ENCODE peak calls at places on chromosome 1, in eight cellular contexts. S is lower lobe of right lung; E is aorta; U is GM23248; X is heart left ventricle; W is CD8-positive, alpha-beta T cell; M is hepatocyte; I is Peyer's patch. N is an unnamed sample. For H3K9me3, the result is how much of the 10 kb centered on the place peaks cover.

GRCh38 chr1:21472861-21473260 is 32.9 kb downstream of the NBPF3 start:
- DNase-seq in S (no peak), E (no peak), U (no peak), X (no peak), W (no peak), M (no peak), I (no peak), N (no peak)

GRCh38 chr1:42165511-42166210 is 1.1 kb upstream of the GUCA2A start:
- DNase-seq in S (peak), E (peak), U (peak), X (peak), W (no peak), M (peak), I (no peak), N (no peak)

GRCh38 chr1:91730781-91731732 is 154.9 kb downstream of the TGFBR3 start:
- DNase-seq in S (peak), E (no peak), U (peak), X (peak), W (peak), M (peak), I (no peak), N (peak)

GRCh38 chr1:112698366-112699310 is 8.3 kb downstream of the RHOC start:
- DNase-seq in S (no peak), E (no peak), U (no peak), X (no peak), W (no peak), M (peak), I (no peak), N (no peak)

GRCh38 chr1:12438349-12438924 is 179.6 kb downstream of the DHRS3 start:
- DNase-seq in S (no peak), E (no peak), U (peak), X (no peak), W (peak), M (no peak), I (no peak), N (peak)

GRCh38 chr1:247487057-247487456 is 29.2 kb upstream of the OR2B11 start:
- DNase-seq in S (no peak), E (no peak), U (peak), X (no peak), W (no peak), M (peak), I (no peak), N (no peak)

GRCh38 chr1:173330149-173330951 is 123.2 kb upstream of the TNFSF4 start:
- DNase-seq in S (no peak), E (no peak), U (peak), X (peak), W (no peak), M (no peak), I (no peak), N (no peak)

GRCh38 chr1:109803901-109804331 is 40.2 kb upstream of the EPS8L3 start:
- DNase-seq in S (no peak), E (no peak), U (peak), X (no peak), W (no peak), M (no peak), I (no peak), N (no peak)

GRCh38 chr1:32540589-32540988 is 1.4 kb downstream of the ZBTB8A start:
- DNase-seq in S (no peak), E (no peak), U (peak), X (no peak), W (no peak), M (no peak), I (no peak), N (no peak)

GRCh38 chr1:31476891-31477846 is 64.2 kb downstream of the SERINC2 start:
- DNase-seq in S (no peak), E (no peak), U (peak), X (no peak), W (no peak), M (no peak), I (no peak), N (no peak)

GRCh38 chr1:233490488-233490887 is 123.4 kb upstream of the KCNK1 start:
- DNase-seq in S (no peak), E (no peak), U (no peak), X (no peak), W (no peak), M (no peak), I (no peak), N (no peak)

GRCh38 chr1:90721210-90722194 is 4.4 kb upstream of the BARHL2 start:
- DNase-seq in S (no peak), E (no peak), U (peak), X (no peak), W (no peak), M (peak), I (no peak), N (peak)

GRCh38 chr1:219206350-219206749 is 32.7 kb downstream of the LYPLAL1 start:
- DNase-seq in S (no peak), E (no peak), U (no peak), X (no peak), W (no peak), M (no peak), I (no peak), N (no peak)

GRCh38 chr1:233730809-233731208 is 116.9 kb downstream of the KCNK1 start:
- DNase-seq in S (no peak), E (no peak), U (no peak), X (no peak), W (no peak), M (no peak), I (no peak), N (no peak)

GRCh38 chr1:178341218-178341956 is 155.4 kb downstream of the CLEC20A start:
- DNase-seq in S (peak), E (peak), U (peak), X (peak), W (no peak), M (peak), I (no peak), N (no peak)

GRCh38 chr1:25067852-25068251 is 137.8 kb upstream of the RUNX3 start:
- DNase-seq in S (peak), E (no peak), U (no peak), X (no peak), W (no peak), M (no peak), I (no peak), N (no peak)

GRCh38 chr1:216670118-216670870 is 52.9 kb downstream of the ESRRG start:
- DNase-seq in S (no peak), E (no peak), U (peak), X (no peak), W (no peak), M (peak), I (no peak), N (no peak)

GRCh38 chr1:227532019-227532619 is 31.2 kb upstream of the ZNF678 start:
- DNase-seq in S (no peak), E (peak), U (no peak), X (no peak), W (no peak), M (no peak), I (no peak), N (no peak)
- H3K9me3 ChIP-seq in S (half or more), E (under half), U (under half), X (half or more), W (under half), M (half or more), I (under half), N (under half)

GRCh38 chr1:4755301-4756183 is 101.1 kb downstream of the AJAP1 start:
- DNase-seq in S (no peak), E (no peak), U (peak), X (no peak), W (no peak), M (peak), I (no peak), N (no peak)
- H3K9me3 ChIP-seq in S (under half), E (under half), U (under half), X (under half), W (under half), M (under half), I (under half), N (under half)

GRCh38 chr1:4062041-4062440 is 162.0 kb upstream of the C1orf174 start:
- DNase-seq in S (no peak), E (no peak), U (no peak), X (no peak), W (no peak), M (no peak), I (no peak), N (no peak)

GRCh38 chr1:4061521-4062031 is 161.5 kb upstream of the C1orf174 start:
- DNase-seq in S (no peak), E (no peak), U (no peak), X (no peak), W (no peak), M (no peak), I (no peak), N (no peak)

GRCh38 chr1:4059270-4059669 is 159.2 kb upstream of the C1orf174 start:
- DNase-seq in S (no peak), E (no peak), U (no peak), X (no peak), W (no peak), M (no peak), I (no peak), N (no peak)

GRCh38 chr1:4062560-4062959 is 162.5 kb upstream of the C1orf174 start:
- DNase-seq in S (no peak), E (no peak), U (no peak), X (no peak), W (no peak), M (no peak), I (no peak), N (no peak)

GRCh38 chr1:4060850-4061249 is 160.8 kb upstream of the C1orf174 start:
- DNase-seq in S (no peak), E (no peak), U (no peak), X (no peak), W (no peak), M (no peak), I (no peak), N (no peak)
- H3K9me3 ChIP-seq in S (under half), E (under half), U (under half), X (under half), W (under half), M (under half), I (under half), N (under half)

GRCh38 chr1:43671626-43672330 is 21.8 kb downstream of the KDM4A start:
- DNase-seq in S (no peak), E (no peak), U (peak), X (no peak), W (no peak), M (no peak), I (no peak), N (no peak)

GRCh38 chr1:43666608-43667007 is 16.7 kb downstream of the KDM4A start:
- DNase-seq in S (no peak), E (no peak), U (no peak), X (no peak), W (no peak), M (no peak), I (no peak), N (no peak)

GRCh38 chr1:43668956-43669355 is 19.0 kb downstream of the KDM4A start:
- DNase-seq in S (no peak), E (no peak), U (peak), X (no peak), W (no peak), M (no peak), I (no peak), N (no peak)

GRCh38 chr1:43671193-43671592 is 21.2 kb downstream of the KDM4A start:
- DNase-seq in S (no peak), E (no peak), U (peak), X (no peak), W (no peak), M (no peak), I (no peak), N (no peak)

GRCh38 chr1:43669878-43670277 is 19.9 kb downstream of the KDM4A start:
- DNase-seq in S (no peak), E (no peak), U (no peak), X (no peak), W (no peak), M (no peak), I (no peak), N (no peak)
- H3K9me3 ChIP-seq in S (under half), E (under half), U (under half), X (under half), W (under half), M (under half), I (under half), N (under half)

GRCh38 chr1:167611983-167612382 is 18.0 kb upstream of the RCSD1 start:
- DNase-seq in S (no peak), E (no peak), U (no peak), X (no peak), W (no peak), M (no peak), I (no peak), N (no peak)

GRCh38 chr1:167616521-167616920 is 13.5 kb upstream of the RCSD1 start:
- DNase-seq in S (no peak), E (no peak), U (no peak), X (no peak), W (no peak), M (no peak), I (no peak), N (no peak)

GRCh38 chr1:167614851-167615250 is 15.2 kb upstream of the RCSD1 start:
- DNase-seq in S (no peak), E (no peak), U (no peak), X (no peak), W (no peak), M (no peak), I (no peak), N (no peak)

GRCh38 chr1:167612583-167612982 is 17.4 kb upstream of the RCSD1 start:
- DNase-seq in S (no peak), E (no peak), U (no peak), X (no peak), W (no peak), M (no peak), I (no peak), N (no peak)

DNA sequence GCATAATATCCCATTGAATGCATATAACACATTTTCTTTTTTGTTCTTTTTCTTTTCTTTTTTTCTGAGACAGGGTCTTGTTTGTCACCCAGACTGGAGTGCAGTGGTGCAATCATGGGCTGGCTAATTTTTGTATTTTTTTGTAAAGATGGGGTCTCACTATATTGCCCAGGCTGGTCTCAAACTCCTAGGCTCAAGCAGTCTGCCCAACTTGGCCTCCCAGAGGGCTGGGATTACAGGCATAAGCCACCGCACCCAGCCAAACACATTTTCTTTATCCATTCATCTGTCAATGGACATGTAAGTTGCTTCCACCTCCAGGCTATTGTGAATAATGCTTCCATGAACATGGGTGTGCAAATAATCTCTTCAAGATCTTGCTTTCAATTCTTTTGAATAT is 17.0 kb upstream of the RCSD1 start:
- DNase-seq in S (no peak), E (no peak), U (no peak), X (no peak), W (no peak), M (no peak), I (no peak), N (no peak)
- H3K9me3 ChIP-seq in S (under half), E (under half), U (under half), X (under half), W (under half), M (under half), I (under half), N (under half)

GRCh38 chr1:227526524-227526923 is 36.8 kb upstream of the ZNF678 start:
- DNase-seq in S (no peak), E (no peak), U (no peak), X (no peak), W (no peak), M (no peak), I (no peak), N (no peak)
- H3K9me3 ChIP-seq in S (half or more), E (under half), U (under half), X (half or more), W (under half), M (under half), I (under half), N (under half)

GRCh38 chr1:35279555-35279904 is 11.0 kb downstream of the ZMYM4 start:
- DNase-seq in S (no peak), E (no peak), U (no peak), X (no peak), W (no peak), M (no peak), I (no peak), N (no peak)
- H3K9me3 ChIP-seq in S (under half), E (under half), U (under half), X (under half), W (under half), M (under half), I (under half), N (under half)

DNA sequence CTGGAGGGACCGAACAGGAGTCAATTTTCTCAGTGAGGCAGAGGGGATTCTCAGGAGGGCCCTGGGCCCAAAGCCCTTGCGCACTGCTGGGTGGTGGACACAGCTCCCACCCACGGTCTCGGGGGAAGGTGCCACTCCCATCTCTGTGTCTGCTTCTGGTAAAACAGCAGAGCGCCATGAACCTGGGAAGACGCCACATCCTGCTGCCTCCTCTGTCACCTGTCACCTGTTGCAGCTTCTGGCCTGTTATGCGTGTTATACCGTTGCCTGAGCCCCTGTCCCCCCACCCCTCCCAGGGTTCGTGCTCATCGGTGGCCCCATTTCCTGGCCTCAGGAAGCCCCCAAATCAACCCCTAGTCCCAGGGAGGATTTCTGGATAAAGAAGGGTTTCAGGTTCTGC is 125.8 kb upstream of the AJAP1 start:
- DNase-seq in S (no peak), E (no peak), U (no peak), X (no peak), W (no peak), M (no peak), I (no peak), N (no peak)
- H3K9me3 ChIP-seq in S (under half), E (under half), U (under half), X (under half), W (under half), M (under half), I (under half), N (under half)

N was measured in CD4-positive, alpha-beta memory T cell.